ENCODE peak calls at places on chromosome 11, in eight cellular contexts. A is RKO, V is iris pigment epithelial cell, K is left lung, Z is T follicular helper cell, N is naive B cell, D is spleen, Q is NCI-H1436. H is an unnamed sample.

GRCh38 chr11:11105361-11105760 is 247.5 kb upstream of the ZBED5 start:
- DNase-seq in A (no peak), V (no peak), K (no peak), Z (no peak), N (no peak), D (no peak), Q (no peak), H (no peak)

GRCh38 chr11:33622231-33622630 is 78.4 kb downstream of the C11orf91 start:
- DNase-seq in A (no peak), V (peak), K (no peak), Z (no peak), N (no peak), D (no peak), Q (no peak), H (peak)

GRCh38 chr11:58039589-58039988 is 8.8 kb downstream of the OR6Q1 start:
- DNase-seq in A (no peak), V (no peak), K (no peak), Z (no peak), N (no peak), D (no peak), Q (no peak), H (no peak)

GRCh38 chr11:7057641-7058040 is 31.2 kb upstream of the RBMXL2 start:
- DNase-seq in A (no peak), V (no peak), K (no peak), Z (no peak), N (no peak), D (no peak), Q (no peak), H (no peak)

GRCh38 chr11:32464078-32464477 is 28.7 kb upstream of the WT1 start:
- DNase-seq in A (no peak), V (no peak), K (no peak), Z (no peak), N (no peak), D (no peak), Q (no peak), H (no peak)

GRCh38 chr11:91596111-91596510 is 628.5 kb upstream of the FAT3 start:
- DNase-seq in A (no peak), V (no peak), K (no peak), Z (no peak), N (no peak), D (no peak), Q (no peak), H (no peak)

GRCh38 chr11:124961972-124962609 is 8.1 kb downstream of the CCDC15 start:
- DNase-seq in A (peak), V (peak), K (no peak), Z (no peak), N (peak), D (no peak), Q (peak), H (peak)

GRCh38 chr11:126607374-126607773 is 251.9 kb downstream of the ST3GAL4 start:
- DNase-seq in A (peak), V (peak), K (no peak), Z (no peak), N (no peak), D (no peak), Q (peak), H (peak)

GRCh38 chr11:117818036-117818858 is 6.3 kb downstream of the FXYD2 start:
- DNase-seq in A (no peak), V (peak), K (no peak), Z (no peak), N (no peak), D (no peak), Q (no peak), H (peak)

GRCh38 chr11:85718991-85719807 is 33.2 kb upstream of the CCDC89 start:
- DNase-seq in A (peak), V (peak), K (peak), Z (no peak), N (no peak), D (no peak), Q (no peak), H (peak)

GRCh38 chr11:18720086-18720810 is 5.7 kb downstream of the IGSF22 start:
- DNase-seq in A (no peak), V (peak), K (no peak), Z (no peak), N (no peak), D (no peak), Q (no peak), H (no peak)

GRCh38 chr11:7279676-7280075 is 28.0 kb downstream of the SYT9 start:
- DNase-seq in A (no peak), V (no peak), K (no peak), Z (no peak), N (no peak), D (no peak), Q (no peak), H (no peak)

GRCh38 chr11:199004-199581 is 6.2 kb downstream of the SCGB1C1 start:
- DNase-seq in A (no peak), V (no peak), K (peak), Z (no peak), N (no peak), D (peak), Q (no peak), H (no peak)

GRCh38 chr11:124743050-124743449 is 3.3 kb downstream of the NRGN start:
- DNase-seq in A (no peak), V (no peak), K (no peak), Z (no peak), N (no peak), D (peak), Q (no peak), H (no peak)

GRCh38 chr11:61632096-61632495 is 48.1 kb upstream of the DAGLA start:
- DNase-seq in A (no peak), V (no peak), K (no peak), Z (no peak), N (no peak), D (no peak), Q (peak), H (no peak)

GRCh38 chr11:126945319-126945718 is 55.3 kb downstream of the KIRREL3 start:
- DNase-seq in A (no peak), V (no peak), K (no peak), Z (no peak), N (no peak), D (no peak), Q (no peak), H (no peak)

GRCh38 chr11:68973219-68973618 is 7.6 kb downstream of the MRGPRD start:
- DNase-seq in A (no peak), V (no peak), K (peak), Z (no peak), N (no peak), D (peak), Q (no peak), H (no peak)

GRCh38 chr11:75796091-75796435 is 18.9 kb upstream of the UVRAG start:
- DNase-seq in A (no peak), V (no peak), K (no peak), Z (no peak), N (no peak), D (no peak), Q (no peak), H (no peak)

H was measured in astrocyte.